ENCODE peak calls at places on chromosome 7, in five cellular contexts. K is heart left ventricle, A is tibial nerve, E is heart right ventricle, U is endodermal cell. L is an unnamed sample.

GRCh38 chr7:102426268-102427031 is 6.9 kb upstream of the ORAI2 start:
- DNase-seq in U (no peak), A (no peak), K (no peak), E (peak; percentile 33), L (no peak)

GRCh38 chr7:124397134-124397533 is 364.3 kb upstream of the TMEM229A start:
- DNase-seq in E (no peak), U (no peak), A (no peak), K (no peak), L (no peak)

GRCh38 chr7:78673272-78673671 is 780.2 kb downstream of the MAGI2 start:
- DNase-seq in K (no peak), E (no peak), A (no peak), U (no peak), L (no peak)

GRCh38 chr7:158043461-158044155 is 544.0 kb downstream of the PTPRN2 start:
- DNase-seq in E (no peak), U (no peak), K (no peak), A (no peak), L (no peak)

GRCh38 chr7:142375710-142376313 is 118.0 kb upstream of the PRSS58 start:
- DNase-seq in E (no peak), A (peak; percentile 38), U (peak; percentile 91), K (no peak), L (no peak)

GRCh38 chr7:128867842-128868623 is 5.4 kb downstream of the ATP6V1F start:
- DNase-seq in A (no peak), E (no peak), K (no peak), U (peak; percentile 72), L (no peak)

GRCh38 chr7:80014507-80014906 is 120.1 kb upstream of the GNAI1 start:
- DNase-seq in U (no peak), A (no peak), E (no peak), K (no peak), L (no peak)

GRCh38 chr7:45867471-45867870 is 5.4 kb downstream of the CCDC201 start:
- DNase-seq in U (no peak), E (no peak), A (no peak), K (no peak), L (no peak)

GRCh38 chr7:28596245-28596935 is 184.1 kb downstream of the CREB5 start:
- DNase-seq in K (no peak), U (no peak), E (no peak), A (no peak), L (no peak)

DNA sequence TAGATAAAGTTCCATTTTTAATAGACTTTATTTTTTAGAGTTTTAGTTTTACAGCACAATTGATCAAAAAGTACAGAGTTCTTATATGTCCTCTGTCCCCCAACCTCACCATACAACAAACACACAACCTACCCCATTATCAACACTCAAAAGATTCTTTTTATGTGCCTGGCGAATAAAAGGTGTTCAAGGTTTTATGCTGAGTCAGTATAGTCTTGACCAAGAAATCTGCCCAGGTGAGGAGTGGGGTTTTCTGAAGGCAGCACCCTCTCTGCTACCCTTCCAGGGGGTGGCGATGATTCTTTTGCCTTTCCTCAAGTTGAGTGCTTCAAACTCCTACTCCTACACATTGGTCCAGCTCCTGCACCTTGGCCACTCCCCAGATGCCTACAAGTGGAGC is 222.9 kb downstream of the GRM8 start:
- DNase-seq in E (no peak), K (no peak), A (no peak), U (no peak), L (no peak)
- H3K4me3 ChIP-seq in E (no peak overlapping the region), K (no peak overlapping the region), A (no peak overlapping the region), U (no peak overlapping the region), L (no peak overlapping the region)

GRCh38 chr7:106962751-106963150 is 81.8 kb upstream of the PRKAR2B start:
- DNase-seq in K (no peak), E (no peak), U (no peak), A (no peak), L (no peak)

GRCh38 chr7:106964455-106964854 is 80.0 kb upstream of the PRKAR2B start:
- DNase-seq in E (no peak), K (no peak), A (no peak), U (no peak), L (no peak)

GRCh38 chr7:106957766-106958165 is 86.7 kb upstream of the PRKAR2B start:
- DNase-seq in K (peak; percentile 30), U (no peak), A (peak; percentile 14), E (peak; percentile 11), L (no peak)

DNA sequence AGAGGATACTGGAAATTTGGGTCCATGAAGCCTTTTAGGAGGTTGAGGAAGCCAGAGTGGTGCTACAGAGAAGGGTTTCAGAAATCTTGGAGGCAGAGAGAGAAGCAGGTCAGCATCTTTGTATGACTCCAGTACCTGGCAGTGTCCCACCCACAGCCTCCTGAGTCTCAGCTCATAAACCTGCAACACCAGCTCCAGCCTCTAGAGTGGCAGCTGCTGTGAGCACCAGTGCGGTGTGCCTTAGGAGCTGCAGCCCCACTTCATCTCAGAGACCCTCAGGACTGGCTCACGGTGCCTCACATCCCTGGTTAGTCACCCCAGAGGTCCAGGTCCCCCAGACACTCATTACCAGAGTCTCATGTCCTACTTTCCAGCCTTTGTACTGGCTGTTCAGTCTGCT is 84.8 kb upstream of the PRKAR2B start:
- DNase-seq in A (no peak), K (no peak), E (no peak), U (peak; percentile 84), L (no peak)
- H3K4me3 ChIP-seq in A (no peak overlapping the region), K (no peak overlapping the region), E (no peak overlapping the region), U (no peak overlapping the region), L (no peak overlapping the region)

GRCh38 chr7:1854521-1855395 is 184.7 kb downstream of the ELFN1 start:
- DNase-seq in E (no peak), U (peak; percentile 38), A (no peak), K (peak; percentile 22), L (no peak)

GRCh38 chr7:1856161-1856965 is 186.3 kb downstream of the ELFN1 start:
- DNase-seq in U (peak; percentile 44), E (no peak), K (peak; percentile 18), A (no peak), L (no peak)

GRCh38 chr7:1853619-1854520 is 183.8 kb downstream of the ELFN1 start:
- DNase-seq in U (peak; percentile 46), E (no peak), A (no peak), K (no peak), L (no peak)

GRCh38 chr7:1856966-1857441 is 186.9 kb downstream of the ELFN1 start:
- DNase-seq in A (no peak), K (peak; percentile 17), E (no peak), U (no peak), L (no peak)

GRCh38 chr7:1855396-1856160 is 185.5 kb downstream of the ELFN1 start:
- DNase-seq in U (no peak), E (no peak), K (peak; percentile 18), A (no peak), L (no peak)
- H3K4me3 ChIP-seq in U (no peak overlapping the region), E (no peak overlapping the region), K (no peak overlapping the region), A (no peak overlapping the region), L (no peak overlapping the region)

GRCh38 chr7:94392391-94392782 is 2.3 kb upstream of the COL1A2 start:
- DNase-seq in U (no peak), A (no peak), E (no peak), K (no peak), L (no peak)

GRCh38 chr7:94394399-94395140 is at the start of gene COL1A2:
- DNase-seq in K (peak; percentile 87), A (peak; percentile 75), U (peak; percentile 90), E (peak; percentile 79), L (peak; percentile 6)

GRCh38 chr7:94393251-94393758 is 1.4 kb upstream of the COL1A2 start:
- DNase-seq in E (peak; percentile 40), U (peak; percentile 78), K (peak; percentile 31), A (peak; percentile 48), L (no peak)

GRCh38 chr7:94395141-94396041 is 696 bp downstream of the COL1A2 start:
- DNase-seq in A (peak; percentile 84), U (peak; percentile 78), K (no peak), E (peak; percentile 68), L (no peak)

DNA sequence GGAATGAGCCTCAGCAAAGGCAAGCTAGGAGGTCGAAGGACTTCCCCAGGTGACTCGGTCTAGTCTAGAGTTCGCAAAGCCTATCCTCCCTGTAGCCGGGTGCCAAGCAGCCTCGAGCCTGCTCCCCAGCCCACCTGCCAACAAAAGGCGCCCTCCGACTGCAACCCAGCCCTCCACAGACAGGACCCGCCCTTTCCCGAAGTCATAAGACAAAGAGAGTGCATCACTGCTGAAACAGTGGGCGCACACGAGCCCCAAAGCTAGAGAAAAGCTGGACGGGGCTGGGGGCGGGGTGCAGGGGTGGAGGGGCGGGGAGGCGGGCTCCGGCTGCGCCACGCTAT is 667 bp upstream of the COL1A2 start:
- DNase-seq in U (no peak), K (peak; percentile 41), A (no peak), E (peak; percentile 13), L (no peak)
- H3K4me3 ChIP-seq in U (no peak overlapping the region), K (peak overlapping the region; percentile 34), A (peak overlapping the region; percentile 68), E (peak overlapping the region; percentile 67), L (peak overlapping the region; percentile 50)

GRCh38 chr7:39083781-39084180 is 106.1 kb downstream of the POU6F2 start:
- DNase-seq in K (no peak), A (no peak), E (no peak), U (no peak), L (no peak)

GRCh38 chr7:39085590-39086049 is 107.9 kb downstream of the POU6F2 start:
- DNase-seq in E (no peak), U (peak; percentile 55), K (no peak), A (no peak), L (no peak)

GRCh38 chr7:39086638-39087360 is 109.1 kb downstream of the POU6F2 start:
- DNase-seq in U (no peak), K (no peak), E (no peak), A (no peak), L (no peak)

GRCh38 chr7:39085189-39085588 is 107.5 kb downstream of the POU6F2 start:
- DNase-seq in U (no peak), E (no peak), K (no peak), A (no peak), L (no peak)

DNA sequence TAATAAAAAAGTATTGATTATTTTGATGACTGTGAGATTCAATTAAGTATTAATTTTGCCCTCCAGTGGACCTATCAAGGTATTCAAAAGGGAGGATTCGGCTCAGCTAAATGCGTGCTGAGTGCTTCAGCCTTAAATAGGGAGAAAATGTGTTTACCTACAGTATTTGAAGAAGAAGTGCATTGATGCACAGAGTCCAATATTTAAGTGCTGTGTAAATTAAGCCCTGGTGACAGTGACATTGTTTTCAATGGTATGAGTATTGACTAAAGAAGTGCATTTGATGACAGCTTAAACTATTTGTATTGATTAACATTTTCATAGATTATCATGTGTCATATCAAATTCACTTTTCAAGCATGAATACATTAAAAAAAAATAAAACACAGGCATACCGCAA is 106.6 kb downstream of the POU6F2 start:
- DNase-seq in U (no peak), K (no peak), E (no peak), A (no peak), L (no peak)
- H3K4me3 ChIP-seq in U (no peak overlapping the region), K (no peak overlapping the region), E (no peak overlapping the region), A (no peak overlapping the region), L (no peak overlapping the region)